ENCODE peak calls at places on chromosomes 13 and 19, in six cellular contexts. Z, Y, G, E, I and A are unnamed samples.

GRCh38 chr19:6826281-6826920 is 53.9 kb downstream of the VAV1 start:
- DNase-seq in Y (no peak), E (no peak), G (no peak), Z (no peak), I (no peak), A (no peak)

GRCh38 chr19:56085571-56086275 is 35.4 kb downstream of the ZNF787 start:
- DNase-seq in Y (no peak), E (no peak), I (no peak), Z (no peak), G (no peak), A (no peak)

GRCh38 chr13:42617262-42617661 is 43.3 kb downstream of the TNFSF11 start:
- DNase-seq in Y (no peak), I (no peak), Z (no peak), G (no peak), E (no peak), A (no peak)

GRCh38 chr13:41514853-41515395 is 57.6 kb downstream of the RGCC start:
- DNase-seq in Y (no peak), G (no peak), I (no peak), Z (no peak), E (no peak), A (no peak)

GRCh38 chr19:40433391-40434216 is 7.8 kb upstream of the SERTAD1 start:
- DNase-seq in I (no peak), Z (peak; percentile 63), Y (peak; percentile 78), G (no peak), E (peak; percentile 93), A (no peak)

GRCh38 chr13:59755647-59756290 is 408.0 kb downstream of the DIAPH3 start:
- DNase-seq in Z (no peak), I (no peak), Y (no peak), G (no peak), E (no peak), A (no peak)

GRCh38 chr13:111241006-111241755 is 79.3 kb upstream of the TEX29 start:
- DNase-seq in Y (no peak), G (no peak), Z (no peak), I (no peak), E (no peak), A (no peak)

GRCh38 chr19:35056513-35057063 is 15.1 kb downstream of the HPN start:
- DNase-seq in E (no peak), G (no peak), Y (no peak), I (no peak), Z (no peak), A (no peak)

GRCh38 chr19:39970424-39970673 is 616 bp upstream of the PSMC4 start:
- DNase-seq in G (no peak), Y (no peak), I (peak; percentile 24), E (peak; percentile 17), Z (no peak), A (no peak)

GRCh38 chr19:35903550-35904179 is 1.3 kb downstream of the HCST start:
- DNase-seq in G (peak; percentile 60), I (peak; percentile 84), Y (peak; percentile 52), Z (no peak), E (peak; percentile 80), A (no peak)

GRCh38 chr13:114310961-114311360 is 3.3 kb upstream of the CHAMP1 start:
- DNase-seq in G (no peak), Y (no peak), I (no peak), E (no peak), Z (no peak), A (no peak)

GRCh38 chr13:109844396-109844795 is 58.0 kb upstream of the IRS2 start:
- DNase-seq in G (no peak), I (no peak), Z (no peak), Y (no peak), E (no peak), A (no peak)

GRCh38 chr13:51396352-51396751 is 56.5 kb downstream of the INTS6 start:
- DNase-seq in Z (no peak), Y (no peak), I (no peak), E (no peak), G (no peak), A (no peak)
- TF ChIP-seq ZNF274 in Z (no peak), Y (no peak), I (no peak), E (no peak), G (no peak), A (no peak)

DNA sequence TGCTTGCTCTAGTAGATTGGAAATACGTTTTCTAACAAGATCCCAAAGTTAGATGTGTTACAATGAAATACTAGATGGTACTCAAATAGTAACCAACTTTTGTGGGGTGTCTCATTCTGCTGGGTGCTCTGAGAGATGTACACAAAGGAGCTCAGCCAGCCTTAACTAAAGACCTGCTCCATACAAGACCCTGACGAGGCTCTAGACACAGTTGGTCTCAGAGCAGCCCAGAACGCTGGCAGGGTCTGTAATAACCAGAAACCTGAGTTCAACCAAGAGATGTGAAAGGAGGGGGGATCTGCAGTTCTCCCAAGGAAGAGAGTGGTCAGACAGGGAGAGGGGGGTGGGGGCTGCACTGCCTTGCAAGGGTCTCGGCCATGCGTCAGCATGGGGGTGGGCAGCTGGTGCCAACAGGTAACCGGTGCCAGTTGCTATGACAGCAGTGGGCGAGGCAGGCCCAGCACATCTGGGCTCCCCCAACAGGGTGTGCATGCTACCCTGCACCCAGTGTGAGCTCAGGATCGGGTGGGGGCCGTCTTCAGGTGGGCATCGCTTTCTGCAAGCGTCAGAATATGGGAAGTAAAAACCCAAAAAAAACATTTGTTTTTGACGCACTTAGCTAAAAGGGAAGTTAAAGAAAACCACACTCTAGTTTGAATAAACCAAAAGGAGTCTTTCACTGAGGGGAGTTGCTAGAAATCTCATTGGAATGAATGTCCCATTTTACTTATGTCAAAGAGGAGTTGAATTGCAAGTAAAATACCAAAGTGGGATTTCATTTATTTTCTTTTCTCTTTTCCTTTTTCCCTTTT is 68.0 kb upstream of the GPR183 start:
- DNase-seq in Z (no peak), E (no peak), G (no peak), Y (no peak), I (no peak), A (no peak)
- TF ChIP-seq ZNF274 in Z (no peak), E (no peak), G (no peak), Y (no peak), I (no peak), A (no peak)

GRCh38 chr19:11023635-11024168 is 62.9 kb downstream of the SMARCA4 start:
- DNase-seq in G (no peak), Y (no peak), E (no peak), Z (no peak), I (no peak), A (no peak)
- TF ChIP-seq ZNF274 in G (no peak), Y (no peak), E (no peak), Z (no peak), I (no peak), A (no peak)

DNA sequence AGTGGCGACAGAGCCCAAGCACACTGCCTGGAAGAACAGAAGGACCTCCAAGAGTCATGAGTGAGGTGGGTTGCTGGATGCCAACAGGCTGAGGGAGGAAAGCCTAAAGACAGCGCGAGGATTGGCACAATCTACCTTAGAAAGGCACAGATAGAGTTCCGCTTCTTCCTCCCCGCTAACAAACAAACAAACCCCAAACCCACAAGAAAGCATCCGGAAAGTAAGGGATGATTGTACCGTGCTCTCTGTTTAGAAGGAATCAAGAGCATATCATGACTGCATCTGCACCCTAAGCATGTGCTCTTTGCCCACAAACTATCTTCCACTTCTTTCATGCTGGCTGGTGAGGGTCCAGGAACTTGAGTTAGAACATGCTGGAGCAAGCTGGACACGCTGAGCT is 233.0 kb upstream of the KLF12 start:
- DNase-seq in I (no peak), G (no peak), Z (no peak), Y (no peak), E (no peak), A (no peak)
- TF ChIP-seq ZNF274 in I (no peak), G (no peak), Z (no peak), Y (no peak), E (no peak), A (no peak)

DNA sequence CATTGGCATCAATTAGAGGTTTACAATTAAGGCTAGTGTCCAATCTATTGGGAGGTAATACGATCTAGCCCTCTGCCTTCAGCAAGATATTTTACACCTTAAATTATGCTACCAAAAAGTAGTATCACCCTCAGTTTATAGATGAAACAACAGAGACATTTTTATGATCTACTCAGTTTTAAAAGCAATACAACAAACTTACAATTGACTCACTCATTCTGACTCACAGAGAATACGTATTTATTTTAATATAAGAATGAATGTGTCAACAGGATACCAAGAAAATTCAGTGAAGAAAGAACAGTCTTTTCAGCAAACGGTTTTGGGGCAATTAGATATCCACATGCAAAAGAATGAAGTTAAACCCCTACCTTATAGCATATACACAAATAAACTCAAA is 32.5 kb upstream of the STARD13 start:
- DNase-seq in Z (no peak), E (no peak), I (no peak), Y (no peak), G (no peak), A (no peak)
- TF ChIP-seq ZNF274 in Z (no peak), E (no peak), I (no peak), Y (no peak), G (no peak), A (no peak)

DNA sequence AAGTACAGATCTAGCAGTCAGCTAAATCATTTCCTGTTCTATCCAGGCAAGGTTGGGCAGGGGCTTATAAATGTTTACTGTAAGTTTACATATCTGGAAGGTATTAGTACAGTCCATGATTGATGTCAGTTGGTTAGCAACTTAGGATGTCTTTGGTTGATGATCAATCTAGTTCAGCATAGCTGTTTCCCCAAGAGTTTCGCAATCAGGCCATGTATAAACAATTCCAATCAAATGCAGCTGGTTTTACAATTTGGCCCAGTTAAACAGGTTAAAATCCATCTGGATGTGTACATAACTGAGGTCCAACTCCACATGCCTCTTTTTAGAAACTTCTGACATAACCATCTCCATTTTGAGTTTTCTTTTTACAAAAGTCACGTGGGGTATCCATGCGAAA is 6.9 kb downstream of the ZNF221 start:
- DNase-seq in I (no peak), Z (no peak), E (no peak), Y (peak; percentile 59), G (no peak), A (no peak)
- TF ChIP-seq ZNF274 in I (no peak), Z (no peak), E (no peak), Y (no peak), G (no peak), A (no peak)

DNA sequence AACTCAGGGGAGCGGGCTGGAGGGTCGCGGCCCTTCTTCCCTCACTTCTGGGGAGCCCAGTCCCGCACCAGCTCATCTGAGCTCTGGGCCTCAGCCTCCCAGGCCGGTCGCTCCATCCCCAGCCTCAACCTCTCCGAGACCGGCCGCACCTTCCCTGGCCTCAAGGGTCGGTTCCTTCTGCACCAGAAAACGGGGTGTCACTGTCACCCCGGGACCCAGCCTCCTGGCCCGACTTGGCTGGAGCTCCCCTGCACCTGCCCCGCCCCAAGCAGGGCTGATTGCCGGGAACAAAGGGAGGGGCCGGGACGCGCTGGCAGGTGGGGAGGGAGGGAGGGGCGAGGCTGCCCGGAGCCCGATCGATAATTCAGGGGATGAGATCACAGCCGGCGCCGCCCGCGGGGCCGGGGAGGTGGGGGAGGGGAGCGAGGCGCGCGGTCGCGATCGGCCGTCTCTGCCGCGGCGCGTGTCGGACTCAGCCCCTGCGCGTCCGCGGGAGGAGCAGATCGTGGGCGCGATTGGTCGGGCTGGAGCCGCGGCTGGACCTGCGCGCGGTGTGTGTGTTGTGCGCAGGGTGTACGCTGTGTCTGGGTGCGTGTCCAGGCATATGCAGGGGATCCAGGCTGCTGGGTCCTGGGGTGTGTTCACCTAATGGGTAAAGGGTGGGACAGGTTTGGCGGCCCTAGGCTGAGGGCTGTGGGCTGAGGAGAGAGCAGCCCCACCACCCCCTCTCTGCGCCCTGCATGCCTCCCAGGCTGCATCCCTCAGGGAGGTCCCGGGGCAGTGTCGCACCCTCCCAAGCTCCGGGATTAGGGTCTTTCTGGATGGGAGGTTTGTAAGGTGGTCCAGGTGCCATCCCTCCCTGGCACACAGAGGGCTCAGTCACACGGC is 1.1 kb upstream of the SHC2 start:
- DNase-seq in Z (no peak), G (no peak), Y (peak; percentile 66), E (peak; percentile 79), I (no peak), A (no peak)
- TF ChIP-seq ZNF274 in Z (no peak), G (no peak), Y (no peak), E (no peak), I (no peak), A (no peak)